ENCODE peak calls at places on chromosomes 11 and 22, in five cellular contexts. T is ACHN, C is OCI-M1, E is stromal cell of bone marrow, O is AG09309. M is an unnamed sample.
A peak's percentile ranks its signal among the peaks of the same experiment; 100 is the strongest.

GRCh38 chr11:2771758-2772466 is 72.1 kb upstream of the KCNQ1OT1 start:
- DNase-seq in C (no peak), O (no peak), T (no peak), E (no peak), M (peak; percentile 23)

GRCh38 chr11:11218287-11218986 is 134.6 kb downstream of the CSNK2A3 start:
- DNase-seq in E (no peak), O (no peak), T (no peak), C (no peak), M (no peak)

GRCh38 chr11:35162795-35163194 is 23.8 kb downstream of the CD44 start:
- DNase-seq in C (peak; percentile 79), O (no peak), T (peak; percentile 64), E (no peak), M (no peak)

GRCh38 chr11:43359432-43359818 is 705 bp downstream of the TTC17 start:
- DNase-seq in E (no peak), O (no peak), T (peak; percentile 42), C (peak; percentile 63), M (peak; percentile 42)

GRCh38 chr11:134800130-134800529 is 388.1 kb upstream of the B3GAT1 start:
- DNase-seq in O (no peak), E (no peak), C (no peak), T (no peak), M (no peak)

GRCh38 chr11:73268671-73269271 is 3.4 kb upstream of the P2RY6 start:
- DNase-seq in C (no peak), E (no peak), O (no peak), T (no peak), M (no peak)

GRCh38 chr22:23682827-23683355 is 7.9 kb upstream of the RGL4 start:
- DNase-seq in T (no peak), C (no peak), O (no peak), E (no peak), M (no peak)

GRCh38 chr11:114081641-114082414 is 22.3 kb downstream of the ZBTB16 start:
- DNase-seq in E (peak; percentile 7), O (no peak), T (no peak), C (peak; percentile 64), M (no peak)

GRCh38 chr11:47408598-47409439 is 429 bp downstream of the SLC39A13 start:
- DNase-seq in T (peak; percentile 85), O (no peak), E (peak; percentile 65), C (no peak), M (no peak)

GRCh38 chr22:18022851-18023250 is 1.5 kb downstream of the MICAL3 start:
- DNase-seq in T (no peak), E (no peak), O (no peak), C (no peak), M (no peak)

GRCh38 chr22:37302617-37303555 is 20.6 kb downstream of the CYTH4 start:
- DNase-seq in T (no peak), E (no peak), C (no peak), O (no peak), M (no peak)

GRCh38 chr22:20107951-20108756 is 7.8 kb upstream of the RANBP1 start:
- DNase-seq in T (no peak), O (no peak), C (no peak), E (no peak), M (no peak)

GRCh38 chr22:49827307-49827852 is 293 bp downstream of the BRD1 start:
- DNase-seq in O (no peak), E (peak; percentile 10), C (peak; percentile 38), T (peak; percentile 12), M (peak; percentile 60)

GRCh38 chr11:1566381-1567051 is 5.6 kb downstream of the DUSP8 start:
- DNase-seq in T (no peak), O (no peak), E (no peak), C (no peak), M (no peak)

GRCh38 chr22:17098379-17098819 is 13.6 kb downstream of the IL17RA start:
- DNase-seq in T (no peak), E (no peak), O (no peak), C (peak; percentile 80), M (peak; percentile 36)

GRCh38 chr11:70005107-70005818 is 72.9 kb upstream of the ANO1 start:
- DNase-seq in T (no peak), O (peak; percentile 59), C (no peak), E (no peak), M (no peak)

M was measured in GM13976.